ENCODE peak calls at places on chromosomes 1 and 21, in ten cellular contexts. Z is occipital lobe; R is neural crest cell; I is activated CD8-positive, alpha-beta T cell treated with anti-CD3 and anti-CD28 coated beads for 36 hours; H is choroid plexus epithelial cell; Y is heart right ventricle; Q is DMS153; W is GM03348; N is GM12892; U is Calu3. A is an unnamed sample.

GRCh38 chr1:51924455-51924854 is 45.9 kb upstream of the NRDC start:
- DNase-seq in Y (no peak), U (no peak), W (peak), I (peak), Q (no peak), N (no peak), H (peak), Z (no peak), R (no peak), A (no peak)

GRCh38 chr1:89603651-89604413 is 29.1 kb upstream of the LRRC8C start:
- DNase-seq in Z (no peak), H (peak), I (peak), Y (no peak), R (no peak), U (no peak), N (no peak), W (peak), Q (no peak), A (no peak)

GRCh38 chr1:104648269-104648691 is 898.6 kb downstream of the AMY1C start:
- DNase-seq in Q (peak), Y (no peak), W (peak), I (no peak), R (peak), Z (no peak), H (peak), U (no peak), N (no peak), A (peak)

GRCh38 chr1:121417289-121417955 is 232.6 kb downstream of the SRGAP2C start:
- DNase-seq in U (peak), Z (no peak), Y (no peak), H (no peak), N (no peak), W (no peak), Q (no peak), R (no peak), I (no peak), A (no peak)

GRCh38 chr1:162538815-162539431 is 22.6 kb upstream of the UAP1 start:
- DNase-seq in Q (no peak), N (no peak), U (peak), R (no peak), I (peak), Z (no peak), W (peak), H (peak), Y (no peak), A (no peak)

GRCh38 chr1:44867801-44868200 is 24.7 kb upstream of the PTCH2 start:
- DNase-seq in W (no peak), R (no peak), U (no peak), H (no peak), I (no peak), Z (no peak), Q (no peak), Y (no peak), N (no peak), A (no peak)

GRCh38 chr1:247906504-247907047 is 11.2 kb downstream of the OR2W3 start:
- DNase-seq in R (no peak), U (no peak), Q (no peak), Y (no peak), I (peak), H (peak), N (no peak), Z (no peak), W (peak), A (no peak)

GRCh38 chr1:23020731-23021130 is 1.5 kb downstream of the KDM1A start:
- DNase-seq in Q (no peak), N (no peak), Y (no peak), R (no peak), W (no peak), U (no peak), Z (no peak), H (no peak), I (no peak), A (no peak)

GRCh38 chr21:45410151-45410864 is 5.3 kb downstream of the COL18A1 start:
- DNase-seq in N (no peak), H (peak), Q (no peak), R (no peak), U (no peak), W (no peak), Z (no peak), I (no peak), Y (no peak), A (no peak)

GRCh38 chr1:199313444-199313843 is 674.6 kb downstream of the PTPRC start:
- DNase-seq in Y (no peak), I (no peak), N (no peak), W (no peak), Z (no peak), R (no peak), U (no peak), Q (no peak), H (no peak), A (no peak)

GRCh38 chr1:93180723-93181613 is at the start of gene CCDC18:
- DNase-seq in N (peak), Y (no peak), R (no peak), H (peak), Q (peak), Z (no peak), W (peak), U (no peak), I (peak), A (peak)

GRCh38 chr1:29655945-29656866 is 419.9 kb downstream of the PTPRU start:
- DNase-seq in W (no peak), N (no peak), R (peak), U (peak), Q (peak), I (peak), H (peak), Y (peak), Z (no peak), A (peak)

GRCh38 chr1:24276791-24277190 is 42.4 kb upstream of the GRHL3 start:
- DNase-seq in W (no peak), N (no peak), R (no peak), I (no peak), Y (no peak), Q (no peak), Z (no peak), H (no peak), U (no peak), A (no peak)

GRCh38 chr1:1939296-1940122 is 20.4 kb upstream of the TMEM52 start:
- DNase-seq in W (no peak), Q (no peak), H (no peak), R (no peak), Z (no peak), N (no peak), I (no peak), U (no peak), Y (no peak), A (no peak)

GRCh38 chr1:65264197-65264929 is 45.0 kb upstream of the DNAJC6 start:
- DNase-seq in I (peak), R (peak), W (peak), Q (peak), H (peak), U (no peak), N (no peak), Y (peak), Z (peak), A (peak)

GRCh38 chr1:107706181-107706580 is 258.8 kb downstream of the VAV3 start:
- DNase-seq in N (no peak), W (no peak), Z (no peak), Y (no peak), R (no peak), H (no peak), Q (no peak), U (no peak), I (no peak), A (no peak)

GRCh38 chr1:43243299-43243698 is 26.5 kb upstream of the TMEM125 start:
- DNase-seq in U (no peak), Q (no peak), N (no peak), R (no peak), I (no peak), H (no peak), Z (no peak), Y (no peak), W (no peak), A (no peak)

GRCh38 chr1:184890539-184890973 is 83.8 kb downstream of the NIBAN1 start:
- DNase-seq in Y (peak), I (peak), Q (no peak), W (no peak), U (peak), N (no peak), R (no peak), H (no peak), Z (no peak), A (no peak)

GRCh38 chr1:61313906-61314422 is 231.6 kb downstream of the NFIA start:
- DNase-seq in Q (no peak), Z (no peak), Y (no peak), H (no peak), N (no peak), I (no peak), R (no peak), U (no peak), W (no peak), A (no peak)

GRCh38 chr1:118998171-118998570 is 10.0 kb upstream of the TBX15 start:
- DNase-seq in N (no peak), H (no peak), Z (no peak), Q (no peak), U (no peak), I (no peak), R (no peak), W (no peak), Y (no peak), A (no peak)

GRCh38 chr1:177862916-177863315 is 106.9 kb downstream of the SEC16B start:
- DNase-seq in N (no peak), Q (no peak), Z (no peak), H (peak), Y (no peak), I (no peak), U (no peak), W (no peak), R (no peak), A (no peak)

A was measured in NCI-H1417.